ENCODE peak calls at places on chromosome 21, in seven cellular contexts. One of them, this sample, is unnamed.

GRCh38 chr21:21028275-21028814 is 30.1 kb downstream of the NCAM2 start:
- DNase-seq in HFF-Myc: no peak
- DNase-seq in astrocyte of the cerebellum: no peak
- DNase-seq in heart left ventricle: no peak
- DNase-seq in IMR-90: no peak
- DNase-seq in ovary: no peak
- DNase-seq in AG10803: peak
- DNase-seq in this sample: no peak

GRCh38 chr21:37358392-37358791 is 8.2 kb upstream of the DYRK1A start:
- DNase-seq in astrocyte of the cerebellum: no peak
- DNase-seq in HFF-Myc: no peak
- DNase-seq in AG10803: no peak
- DNase-seq in heart left ventricle: no peak
- DNase-seq in IMR-90: no peak
- DNase-seq in ovary: no peak
- DNase-seq in this sample: no peak

GRCh38 chr21:15480160-15480559 is 249.6 kb upstream of the USP25 start:
- DNase-seq in ovary: no peak
- DNase-seq in IMR-90: no peak
- DNase-seq in heart left ventricle: no peak
- DNase-seq in astrocyte of the cerebellum: no peak
- DNase-seq in AG10803: no peak
- DNase-seq in HFF-Myc: no peak
- DNase-seq in this sample: no peak

GRCh38 chr21:25366116-25366515 is 241.2 kb downstream of the MRPL39 start:
- DNase-seq in ovary: no peak
- DNase-seq in HFF-Myc: no peak
- DNase-seq in IMR-90: no peak
- DNase-seq in astrocyte of the cerebellum: no peak
- DNase-seq in AG10803: no peak
- DNase-seq in heart left ventricle: no peak
- DNase-seq in this sample: no peak

GRCh38 chr21:15289896-15290841 is 225.4 kb upstream of the NRIP1 start:
- DNase-seq in HFF-Myc: no peak
- DNase-seq in astrocyte of the cerebellum: no peak
- DNase-seq in AG10803: peak
- DNase-seq in ovary: peak
- DNase-seq in heart left ventricle: no peak
- DNase-seq in IMR-90: no peak
- DNase-seq in this sample: no peak

GRCh38 chr21:27721675-27722074 is 754.8 kb upstream of the ADAMTS5 start:
- DNase-seq in IMR-90: no peak
- DNase-seq in astrocyte of the cerebellum: no peak
- DNase-seq in ovary: no peak
- DNase-seq in AG10803: no peak
- DNase-seq in HFF-Myc: no peak
- DNase-seq in heart left ventricle: no peak
- DNase-seq in this sample: no peak

GRCh38 chr21:28186604-28187003 is 806.1 kb downstream of the LTN1 start:
- DNase-seq in HFF-Myc: no peak
- DNase-seq in astrocyte of the cerebellum: no peak
- DNase-seq in heart left ventricle: no peak
- DNase-seq in IMR-90: no peak
- DNase-seq in AG10803: no peak
- DNase-seq in ovary: no peak
- DNase-seq in this sample: no peak

GRCh38 chr21:28568692-28569091 is 424.0 kb downstream of the LTN1 start:
- DNase-seq in IMR-90: no peak
- DNase-seq in ovary: no peak
- DNase-seq in AG10803: no peak
- DNase-seq in heart left ventricle: no peak
- DNase-seq in astrocyte of the cerebellum: no peak
- DNase-seq in HFF-Myc: no peak
- DNase-seq in this sample: no peak

GRCh38 chr21:36550761-36551160 is 70.8 kb upstream of the CLDN14 start:
- DNase-seq in ovary: no peak
- DNase-seq in astrocyte of the cerebellum: no peak
- DNase-seq in AG10803: peak
- DNase-seq in IMR-90: peak
- DNase-seq in HFF-Myc: peak
- DNase-seq in heart left ventricle: no peak
- DNase-seq in this sample: peak

GRCh38 chr21:36698160-36699025 is 522 bp upstream of the SIM2 start:
- DNase-seq in HFF-Myc: no peak
- DNase-seq in ovary: no peak
- DNase-seq in heart left ventricle: no peak
- DNase-seq in AG10803: peak
- DNase-seq in astrocyte of the cerebellum: no peak
- DNase-seq in IMR-90: peak
- DNase-seq in this sample: no peak

GRCh38 chr21:26087223-26087918 is 83.2 kb downstream of the APP start:
- DNase-seq in IMR-90: no peak
- DNase-seq in ovary: no peak
- DNase-seq in HFF-Myc: no peak
- DNase-seq in AG10803: no peak
- DNase-seq in heart left ventricle: no peak
- DNase-seq in astrocyte of the cerebellum: no peak
- DNase-seq in this sample: no peak

GRCh38 chr21:15139881-15140280 is 75.1 kb upstream of the NRIP1 start:
- DNase-seq in IMR-90: no peak
- DNase-seq in ovary: no peak
- DNase-seq in AG10803: no peak
- DNase-seq in heart left ventricle: no peak
- DNase-seq in HFF-Myc: no peak
- DNase-seq in astrocyte of the cerebellum: no peak
- DNase-seq in this sample: no peak

DNA sequence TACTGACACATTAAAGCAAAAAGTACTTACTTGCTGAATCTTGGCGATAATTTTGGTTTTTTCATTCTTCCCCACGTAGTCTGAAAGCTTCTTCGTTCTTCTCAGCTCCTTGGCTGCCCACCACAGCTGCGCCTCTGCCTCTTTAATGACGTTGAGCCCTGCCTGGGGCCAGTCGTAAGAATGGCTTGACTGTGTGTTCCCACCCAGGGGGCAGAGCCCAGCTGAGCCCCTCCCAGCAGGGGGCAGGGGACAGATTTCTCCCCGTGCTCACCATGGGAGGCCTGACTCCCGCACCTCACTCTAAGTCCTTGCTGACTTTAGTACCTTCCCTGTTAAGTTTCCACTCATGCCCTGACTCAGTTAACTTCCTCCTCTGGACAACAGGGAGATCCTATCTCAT is 9.0 kb downstream of the CFAP298 start:
- DNase-seq in astrocyte of the cerebellum: no peak
- DNase-seq in IMR-90: no peak
- DNase-seq in AG10803: no peak
- DNase-seq in ovary: no peak
- DNase-seq in HFF-Myc: no peak
- DNase-seq in heart left ventricle: no peak
- DNase-seq in this sample: no peak
- H3K4me3 ChIP-seq in astrocyte of the cerebellum: no peak
- H3K4me3 ChIP-seq in IMR-90: no peak
- H3K4me3 ChIP-seq in AG10803: no peak
- H3K4me3 ChIP-seq in ovary: no peak
- H3K4me3 ChIP-seq in HFF-Myc: no peak
- H3K4me3 ChIP-seq in heart left ventricle: no peak
- H3K4me3 ChIP-seq in this sample: no peak

GRCh38 chr21:39350094-39351006 is 1.5 kb upstream of the HMGN1 start:
- DNase-seq in heart left ventricle: no peak
- DNase-seq in astrocyte of the cerebellum: no peak
- DNase-seq in HFF-Myc: no peak
- DNase-seq in ovary: no peak
- DNase-seq in AG10803: peak
- DNase-seq in IMR-90: no peak
- DNase-seq in this sample: no peak
- TF ChIP-seq CTCF in heart left ventricle: no peak
- TF ChIP-seq CTCF in astrocyte of the cerebellum: no peak
- TF ChIP-seq CTCF in HFF-Myc: no peak
- TF ChIP-seq CTCF in ovary: no peak
- TF ChIP-seq CTCF in AG10803: no peak
- TF ChIP-seq CTCF in IMR-90: no peak
- TF ChIP-seq CTCF in this sample: no peak

GRCh38 chr21:42683371-42684108 is 30.1 kb downstream of the PDE9A start:
- DNase-seq in ovary: no peak
- DNase-seq in heart left ventricle: no peak
- DNase-seq in HFF-Myc: no peak
- DNase-seq in IMR-90: no peak
- DNase-seq in AG10803: no peak
- DNase-seq in astrocyte of the cerebellum: no peak
- DNase-seq in this sample: no peak

GRCh38 chr21:42682661-42683060 is 29.2 kb downstream of the PDE9A start:
- DNase-seq in ovary: no peak
- DNase-seq in IMR-90: no peak
- DNase-seq in heart left ventricle: no peak
- DNase-seq in AG10803: no peak
- DNase-seq in HFF-Myc: no peak
- DNase-seq in astrocyte of the cerebellum: no peak
- DNase-seq in this sample: no peak

GRCh38 chr21:42680429-42680828 is 27.0 kb downstream of the PDE9A start:
- DNase-seq in HFF-Myc: no peak
- DNase-seq in astrocyte of the cerebellum: no peak
- DNase-seq in ovary: no peak
- DNase-seq in IMR-90: no peak
- DNase-seq in AG10803: no peak
- DNase-seq in heart left ventricle: no peak
- DNase-seq in this sample: no peak

GRCh38 chr21:42679982-42680330 is 26.5 kb downstream of the PDE9A start:
- DNase-seq in HFF-Myc: no peak
- DNase-seq in astrocyte of the cerebellum: no peak
- DNase-seq in IMR-90: no peak
- DNase-seq in heart left ventricle: no peak
- DNase-seq in AG10803: no peak
- DNase-seq in ovary: no peak
- DNase-seq in this sample: no peak

GRCh38 chr21:42681296-42682206 is 28.1 kb downstream of the PDE9A start:
- DNase-seq in IMR-90: no peak
- DNase-seq in astrocyte of the cerebellum: no peak
- DNase-seq in heart left ventricle: no peak
- DNase-seq in AG10803: no peak
- DNase-seq in HFF-Myc: no peak
- DNase-seq in ovary: no peak
- DNase-seq in this sample: no peak
- H3K4me3 ChIP-seq in IMR-90: no peak
- H3K4me3 ChIP-seq in astrocyte of the cerebellum: no peak
- H3K4me3 ChIP-seq in heart left ventricle: no peak
- H3K4me3 ChIP-seq in AG10803: no peak
- H3K4me3 ChIP-seq in HFF-Myc: no peak
- H3K4me3 ChIP-seq in ovary: no peak
- H3K4me3 ChIP-seq in this sample: no peak

GRCh38 chr21:41780337-41781046 is 13.6 kb upstream of the RIPK4 start:
- DNase-seq in heart left ventricle: no peak
- DNase-seq in astrocyte of the cerebellum: no peak
- DNase-seq in AG10803: no peak
- DNase-seq in ovary: no peak
- DNase-seq in HFF-Myc: no peak
- DNase-seq in IMR-90: no peak
- DNase-seq in this sample: no peak

GRCh38 chr21:41777934-41778815 is 11.3 kb upstream of the RIPK4 start:
- DNase-seq in ovary: peak
- DNase-seq in astrocyte of the cerebellum: peak
- DNase-seq in HFF-Myc: peak
- DNase-seq in IMR-90: peak
- DNase-seq in heart left ventricle: peak
- DNase-seq in AG10803: peak
- DNase-seq in this sample: peak

GRCh38 chr21:41781047-41781405 is 14.2 kb upstream of the RIPK4 start:
- DNase-seq in ovary: no peak
- DNase-seq in heart left ventricle: no peak
- DNase-seq in IMR-90: no peak
- DNase-seq in astrocyte of the cerebellum: no peak
- DNase-seq in AG10803: no peak
- DNase-seq in HFF-Myc: no peak
- DNase-seq in this sample: no peak

GRCh38 chr21:41779659-41780058 is 12.8 kb upstream of the RIPK4 start:
- DNase-seq in ovary: no peak
- DNase-seq in IMR-90: no peak
- DNase-seq in AG10803: no peak
- DNase-seq in HFF-Myc: no peak
- DNase-seq in heart left ventricle: no peak
- DNase-seq in astrocyte of the cerebellum: no peak
- DNase-seq in this sample: peak

DNA sequence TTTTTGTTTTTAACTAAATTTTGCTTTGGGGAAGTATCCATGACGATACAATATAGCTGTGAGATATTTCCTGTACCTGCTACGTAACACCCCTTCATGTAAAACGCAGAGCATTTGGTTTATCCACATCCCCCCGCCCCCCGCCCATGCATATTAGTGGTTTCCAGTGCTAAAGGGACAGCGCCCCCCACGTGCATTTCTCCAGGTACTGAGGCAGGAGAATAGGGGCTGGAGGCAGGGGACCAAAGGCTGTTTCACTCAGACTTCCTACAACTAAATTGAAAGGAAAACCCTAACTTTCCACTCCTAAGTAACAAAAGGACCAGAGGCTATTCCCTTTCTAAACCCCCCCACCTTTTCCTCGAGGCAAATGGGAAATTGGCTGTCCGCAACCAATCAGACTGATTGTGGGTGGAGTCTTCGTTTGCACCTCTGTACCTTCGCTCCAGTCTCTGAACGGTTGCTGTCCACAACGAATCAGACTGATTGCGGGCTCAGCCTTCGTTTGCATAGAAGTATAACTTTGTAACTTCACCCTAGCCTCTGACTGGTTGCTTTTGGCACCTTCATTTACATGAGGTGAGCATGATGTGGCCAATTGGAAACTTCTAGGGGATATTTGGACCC is 12.2 kb upstream of the RIPK4 start:
- DNase-seq in IMR-90: no peak
- DNase-seq in AG10803: no peak
- DNase-seq in HFF-Myc: no peak
- DNase-seq in ovary: no peak
- DNase-seq in heart left ventricle: no peak
- DNase-seq in astrocyte of the cerebellum: no peak
- DNase-seq in this sample: peak
- TF ChIP-seq CTCF in IMR-90: no peak
- TF ChIP-seq CTCF in AG10803: no peak
- TF ChIP-seq CTCF in HFF-Myc: no peak
- TF ChIP-seq CTCF in ovary: no peak
- TF ChIP-seq CTCF in heart left ventricle: no peak
- TF ChIP-seq CTCF in astrocyte of the cerebellum: no peak
- TF ChIP-seq CTCF in this sample: no peak

DNA sequence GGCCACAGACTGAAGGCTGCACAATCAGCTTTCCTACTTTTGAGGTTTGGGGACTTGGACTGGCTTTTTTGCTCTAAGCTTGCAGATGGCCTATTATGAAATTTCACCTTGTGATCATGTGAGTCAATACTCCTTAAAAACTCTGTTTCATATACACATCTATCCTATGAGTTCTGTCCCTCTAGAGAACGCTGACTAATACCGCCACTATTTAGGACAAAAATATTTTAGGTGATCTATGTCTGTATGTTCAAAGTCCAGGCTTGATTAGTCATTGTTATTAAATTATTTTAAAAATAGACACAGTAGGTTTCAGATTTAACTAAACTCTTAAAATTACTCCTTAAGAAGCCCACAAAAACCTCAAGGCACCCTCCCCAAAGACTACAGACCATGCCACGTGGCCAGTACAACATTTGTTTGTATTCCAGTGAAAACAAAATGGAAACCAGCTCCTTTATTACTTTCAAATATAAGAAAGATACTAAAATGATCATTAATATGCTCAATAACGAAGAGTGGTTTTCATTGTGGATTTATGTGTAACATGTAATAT is 63.1 kb downstream of the TMPRSS15 start:
- DNase-seq in ovary: no peak
- DNase-seq in astrocyte of the cerebellum: no peak
- DNase-seq in heart left ventricle: no peak
- DNase-seq in AG10803: no peak
- DNase-seq in HFF-Myc: no peak
- DNase-seq in IMR-90: no peak
- DNase-seq in this sample: no peak
- H3K4me3 ChIP-seq in ovary: no peak
- H3K4me3 ChIP-seq in astrocyte of the cerebellum: no peak
- H3K4me3 ChIP-seq in heart left ventricle: no peak
- H3K4me3 ChIP-seq in AG10803: no peak
- H3K4me3 ChIP-seq in HFF-Myc: no peak
- H3K4me3 ChIP-seq in IMR-90: no peak
- H3K4me3 ChIP-seq in this sample: no peak